ENCODE peak calls at places on chromosomes 3 and 15, in six cellular contexts. T is right lobe of liver; N is CD8-positive, alpha-beta T cell; J is heart left ventricle; F is tibial artery; Y is colonic mucosa. Q is an unnamed sample.
A peak's percentile ranks its signal among the peaks of the same experiment; 100 is the strongest.

GRCh38 chr3:2923390-2923789 is 186.8 kb downstream of the IL5RA start:
- DNase-seq in T (no peak), N (no peak), J (no peak), F (no peak), Y (no peak), Q (no peak)

GRCh38 chr15:69554321-69554961 is 101.8 kb downstream of the RPLP1 start:
- DNase-seq in T (no peak), N (no peak), J (no peak), F (no peak), Y (peak; percentile 84), Q (no peak)

GRCh38 chr15:90619939-90620338 is 90.2 kb downstream of the CRTC3 start:
- DNase-seq in T (no peak), N (no peak), J (no peak), F (no peak), Y (no peak), Q (no peak)

GRCh38 chr15:51499379-51499976 is 123.1 kb downstream of the DMXL2 start:
- DNase-seq in T (no peak), N (no peak), J (no peak), F (no peak), Y (no peak), Q (no peak)

GRCh38 chr3:64381369-64381768 is 156.1 kb upstream of the PRICKLE2 start:
- DNase-seq in T (no peak), N (no peak), J (no peak), F (no peak), Y (no peak), Q (no peak)

GRCh38 chr15:27086146-27086545 is 115.2 kb downstream of the GABRG3 start:
- DNase-seq in T (no peak), N (no peak), J (no peak), F (no peak), Y (no peak), Q (no peak)

GRCh38 chr3:40939113-40940070 is 259.9 kb upstream of the CTNNB1 start:
- DNase-seq in T (no peak), N (no peak), J (no peak), F (peak; percentile 59), Y (no peak), Q (no peak)

GRCh38 chr3:122794483-122794778 is 438 bp upstream of the SLC49A4 start:
- DNase-seq in T (no peak), N (no peak), J (no peak), F (no peak), Y (no peak), Q (no peak)

GRCh38 chr3:142963266-142964149 is at the start of gene PAQR9:
- DNase-seq in T (peak; percentile 76), N (no peak), J (peak; percentile 33), F (no peak), Y (no peak), Q (peak; percentile 33)

GRCh38 chr3:141644931-141645330 is 93.2 kb upstream of the RNF7 start:
- DNase-seq in T (peak; percentile 84), N (peak; percentile 44), J (peak; percentile 71), F (peak; percentile 79), Y (peak; percentile 88), Q (peak; percentile 69)

GRCh38 chr3:111650378-111651275 is 55.5 kb upstream of the ZBED2 start:
- DNase-seq in T (no peak), N (no peak), J (no peak), F (no peak), Y (no peak), Q (no peak)

GRCh38 chr3:107962946-107963345 is 127.9 kb downstream of the CD47 start:
- DNase-seq in T (no peak), N (no peak), J (no peak), F (no peak), Y (no peak), Q (no peak)

GRCh38 chr3:17672506-17672905 is 69.9 kb downstream of the TBC1D5 start:
- DNase-seq in T (no peak), N (no peak), J (no peak), F (no peak), Y (no peak), Q (no peak)

GRCh38 chr3:99859855-99860254 is 42.2 kb downstream of the CMSS1 start:
- DNase-seq in T (no peak), N (no peak), J (no peak), F (no peak), Y (no peak), Q (no peak)

GRCh38 chr15:90582553-90582952 is 52.8 kb downstream of the CRTC3 start:
- DNase-seq in T (no peak), N (no peak), J (no peak), F (no peak), Y (no peak), Q (no peak)

GRCh38 chr3:56694852-56695563 is 11.9 kb upstream of the TASOR start:
- DNase-seq in T (no peak), N (no peak), J (no peak), F (no peak), Y (no peak), Q (no peak)

GRCh38 chr3:133797396-133798105 is 8.1 kb upstream of the SRPRB start:
- DNase-seq in T (no peak), N (no peak), J (no peak), F (no peak), Y (no peak), Q (no peak)

GRCh38 chr3:18559323-18559972 is 134.3 kb upstream of the SATB1 start:
- DNase-seq in T (no peak), N (no peak), J (no peak), F (no peak), Y (peak; percentile 42), Q (no peak)

GRCh38 chr15:93020976-93021772 is 67.8 kb downstream of the RGMA start:
- DNase-seq in T (no peak), N (no peak), J (no peak), F (no peak), Y (no peak), Q (no peak)

GRCh38 chr3:38131621-38132369 is 5.1 kb downstream of the ACAA1 start:
- DNase-seq in T (peak; percentile 50), N (no peak), J (no peak), F (peak; percentile 19), Y (peak; percentile 53), Q (no peak)

GRCh38 chr3:111895079-111895478 is 36.0 kb downstream of the PHLDB2 start:
- DNase-seq in T (no peak), N (no peak), J (no peak), F (no peak), Y (no peak), Q (no peak)

GRCh38 chr15:38189651-38190280 is 62.9 kb upstream of the SPRED1 start:
- DNase-seq in T (no peak), N (no peak), J (no peak), F (no peak), Y (no peak), Q (no peak)

GRCh38 chr3:46056686-46057085 is 29.4 kb upstream of the XCR1 start:
- DNase-seq in T (no peak), N (no peak), J (no peak), F (no peak), Y (no peak), Q (no peak)

GRCh38 chr15:83206971-83207621 is 527 bp downstream of the HDGFL3 start:
- DNase-seq in T (no peak), N (no peak), J (peak; percentile 46), F (peak; percentile 25), Y (peak; percentile 27), Q (peak; percentile 51)

GRCh38 chr3:14216257-14217048 is 37.8 kb downstream of the LSM3 start:
- DNase-seq in T (no peak), N (peak; percentile 12), J (peak; percentile 54), F (no peak), Y (peak; percentile 15), Q (peak; percentile 33)

GRCh38 chr3:108493862-108494261 is 16.5 kb downstream of the MYH15 start:
- DNase-seq in T (no peak), N (no peak), J (no peak), F (no peak), Y (peak; percentile 32), Q (peak; percentile 12)

GRCh38 chr3:4471907-4472306 is 4.8 kb upstream of the SUMF1 start:
- DNase-seq in T (peak; percentile 58), N (no peak), J (no peak), F (no peak), Y (no peak), Q (no peak)

GRCh38 chr3:4476507-4476906 is 9.4 kb upstream of the SUMF1 start:
- DNase-seq in T (no peak), N (no peak), J (no peak), F (no peak), Y (no peak), Q (no peak)

GRCh38 chr3:4472312-4472711 is 5.2 kb upstream of the SUMF1 start:
- DNase-seq in T (no peak), N (no peak), J (no peak), F (no peak), Y (no peak), Q (no peak)

GRCh38 chr3:4474683-4475490 is 7.8 kb upstream of the SUMF1 start:
- DNase-seq in T (peak; percentile 64), N (no peak), J (peak; percentile 58), F (peak; percentile 57), Y (no peak), Q (no peak)

GRCh38 chr3:4472766-4473165 is 5.7 kb upstream of the SUMF1 start:
- DNase-seq in T (no peak), N (no peak), J (no peak), F (no peak), Y (no peak), Q (no peak)
- TF ChIP-seq CTCF in T (no peak), N (no peak), J (no peak), F (no peak), Y (no peak), Q (no peak)

GRCh38 chr3:156648086-156648485 is 26.3 kb upstream of the TIPARP start:
- DNase-seq in T (no peak), N (no peak), J (no peak), F (no peak), Y (no peak), Q (no peak)
- H3K27ac ChIP-seq in T (no peak overlapping the region), N (no peak overlapping the region), J (no peak overlapping the region), F (no peak overlapping the region), Y (no peak overlapping the region), Q (no peak overlapping the region)

DNA sequence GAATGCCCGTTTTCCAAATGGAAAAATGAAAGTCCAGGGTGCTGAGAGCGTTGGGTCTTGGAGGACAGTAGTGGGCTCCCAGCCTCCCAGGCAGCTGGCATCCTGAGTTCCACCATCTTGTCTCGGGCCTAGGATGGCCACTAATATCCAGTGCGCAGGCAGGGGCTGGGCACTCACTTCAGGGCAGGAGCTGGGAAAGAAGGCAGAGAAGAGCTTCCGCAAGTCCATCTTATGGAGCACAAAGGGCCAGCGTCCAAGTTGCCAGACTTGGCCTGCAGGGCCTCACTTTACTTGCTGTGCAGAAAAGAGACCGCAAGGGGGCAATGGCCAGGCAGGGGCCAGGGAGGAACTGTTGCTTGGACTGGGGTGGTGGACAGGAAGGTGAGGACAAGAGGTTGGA is 46.1 kb downstream of the IQSEC1 start:
- DNase-seq in T (no peak), N (no peak), J (no peak), F (no peak), Y (no peak), Q (no peak)
- TF ChIP-seq CTCF in T (no peak), N (no peak), J (no peak), F (no peak), Y (no peak), Q (no peak)

DNA sequence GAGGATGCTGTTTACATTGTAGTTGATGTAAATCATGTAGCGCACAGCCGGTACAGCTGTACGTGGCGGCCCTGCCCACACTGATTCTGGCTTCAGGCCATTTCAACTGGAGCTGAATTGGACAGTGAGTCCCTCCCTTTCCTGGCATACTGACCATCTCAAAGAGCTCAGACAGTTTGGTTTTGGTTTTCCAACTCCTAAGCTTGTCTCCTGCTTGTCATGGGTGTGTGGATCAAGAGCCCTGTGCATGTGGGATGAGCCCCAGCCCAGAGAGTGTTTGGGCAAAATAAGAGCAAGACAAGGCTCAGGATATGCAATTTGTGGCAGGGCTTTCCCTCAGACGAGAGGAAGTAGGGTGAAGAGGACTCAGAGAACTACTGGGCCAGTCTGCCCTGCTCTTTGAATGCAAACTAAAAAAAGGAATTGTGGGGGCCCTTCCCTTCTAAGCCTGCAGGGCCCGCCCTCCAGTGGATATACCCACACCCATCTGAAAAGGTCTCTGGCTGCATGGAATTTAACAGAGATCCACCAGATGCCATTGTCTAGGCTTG is 13.3 kb downstream of the ITGA11 start:
- DNase-seq in T (peak; percentile 39), N (no peak), J (peak; percentile 16), F (no peak), Y (peak; percentile 72), Q (no peak)
- H3K27ac ChIP-seq in T (no peak overlapping the region), N (no peak overlapping the region), J (peak overlapping the region; percentile 19), F (peak overlapping the region; percentile 51), Y (no peak overlapping the region), Q (peak overlapping the region; percentile 13)